ENCODE peak calls at places on chromosomes 4 and X, in six cellular contexts. L is left lung, E is fibroblast of lung, Q is fibroblast of pulmonary artery, N is dorsolateral prefrontal cortex, H is pancreas. A is an unnamed sample.

GRCh38 chrX:65241059-65241721 is 264.9 kb upstream of the ZC4H2 start:
- DNase-seq in L (no peak), E (no peak), Q (no peak), N (no peak), H (no peak), A (no peak)

GRCh38 chr4:113162089-113162488 is 112.6 kb downstream of the ANK2 start:
- DNase-seq in L (no peak), E (no peak), Q (no peak), N (no peak), H (no peak), A (peak; percentile 15)

GRCh38 chrX:39897741-39898097 is 200.0 kb downstream of the BCOR start:
- DNase-seq in L (no peak), E (no peak), Q (no peak), N (no peak), H (no peak), A (no peak)

GRCh38 chr4:152454398-152455011 is 81.4 kb downstream of the FBXW7 start:
- DNase-seq in L (no peak), E (peak; percentile 19), Q (peak; percentile 59), N (no peak), H (no peak), A (peak; percentile 60)

GRCh38 chrX:130728208-130728607 is 174.8 kb downstream of the ENOX2 start:
- DNase-seq in L (no peak), E (peak; percentile 58), Q (peak; percentile 28), N (no peak), H (no peak), A (no peak)

GRCh38 chr4:140018931-140019618 is 134.9 kb downstream of the MAML3 start:
- DNase-seq in L (no peak), E (peak; percentile 23), Q (no peak), N (no peak), H (no peak), A (no peak)

GRCh38 chrX:29376584-29376983 is 789.3 kb downstream of the IL1RAPL1 start:
- DNase-seq in L (no peak), E (no peak), Q (no peak), N (no peak), H (no peak), A (no peak)

GRCh38 chr4:8708401-8709021 is 115.9 kb downstream of the CPZ start:
- DNase-seq in L (no peak), E (no peak), Q (no peak), N (peak; percentile 16), H (peak; percentile 60), A (no peak)

GRCh38 chr4:1793940-1794808 is 1.1 kb downstream of the FGFR3 start:
- DNase-seq in L (no peak), E (peak; percentile 23), Q (peak; percentile 12), N (no peak), H (no peak), A (peak; percentile 13)

GRCh38 chrX:95055991-95056390 is 1382.0 kb downstream of the FAM133A start:
- DNase-seq in L (no peak), E (peak; percentile 51), Q (no peak), N (no peak), H (no peak), A (no peak)

GRCh38 chrX:130081421-130082045 is 28.8 kb downstream of the ELF4 start:
- DNase-seq in L (no peak), E (no peak), Q (no peak), N (no peak), H (no peak), A (no peak)

GRCh38 chr4:53908661-53909078 is 155.7 kb downstream of the CHIC2 start:
- DNase-seq in L (no peak), E (peak; percentile 94), Q (peak; percentile 97), N (no peak), H (no peak), A (peak; percentile 97)

GRCh38 chr4:31365006-31365690 is 645.0 kb downstream of the PCDH7 start:
- DNase-seq in L (peak; percentile 28), E (peak; percentile 53), Q (no peak), N (no peak), H (no peak), A (peak; percentile 2)

GRCh38 chrX:72026341-72027023 is 105.2 kb downstream of the RTL5 start:
- DNase-seq in L (no peak), E (peak; percentile 45), Q (no peak), N (no peak), H (no peak), A (no peak)

GRCh38 chr4:133178960-133179359 is 29.9 kb downstream of the PCDH10 start:
- DNase-seq in L (no peak), E (peak; percentile 71), Q (no peak), N (no peak), H (no peak), A (peak; percentile 6)

GRCh38 chr4:187814737-187815465 is 180.7 kb upstream of the ZFP42 start:
- DNase-seq in L (peak; percentile 72), E (peak; percentile 4), Q (peak; percentile 8), N (no peak), H (no peak), A (peak; percentile 46)

GRCh38 chr4:56410247-56410646 is 23.0 kb upstream of the AASDH start:
- DNase-seq in L (no peak), E (peak; percentile 98), Q (peak; percentile 98), N (no peak), H (no peak), A (peak; percentile 99)

GRCh38 chrX:134020910-134021309 is 35.5 kb upstream of the GPC3 start:
- DNase-seq in L (no peak), E (no peak), Q (no peak), N (no peak), H (no peak), A (no peak)

GRCh38 chr4:3705236-3705987 is 60.8 kb upstream of the ADRA2C start:
- DNase-seq in L (peak; percentile 75), E (no peak), Q (no peak), N (peak; percentile 21), H (peak; percentile 40), A (no peak)

GRCh38 chrX:13473666-13474516 is 95.5 kb upstream of the EGFL6 start:
- DNase-seq in L (no peak), E (peak; percentile 34), Q (peak; percentile 33), N (no peak), H (no peak), A (peak; percentile 63)

GRCh38 chr4:177005801-177006230 is 213.1 kb upstream of the VEGFC start:
- DNase-seq in L (no peak), E (peak; percentile 93), Q (peak; percentile 72), N (no peak), H (no peak), A (peak; percentile 24)

GRCh38 chrX:154525606-154526490 is 9.8 kb upstream of the FAM3A start:
- DNase-seq in L (no peak), E (no peak), Q (no peak), N (no peak), H (no peak), A (no peak)

GRCh38 chr4:86416081-86416480 is 56.2 kb upstream of the MAPK10 start:
- DNase-seq in L (no peak), E (no peak), Q (no peak), N (no peak), H (no peak), A (no peak)

GRCh38 chr4:150746156-150746555 is 164.2 kb downstream of the MAB21L2 start:
- DNase-seq in L (no peak), E (peak; percentile 80), Q (peak; percentile 48), N (no peak), H (no peak), A (peak; percentile 73)

GRCh38 chrX:1533083-1533482 is 3.9 kb downstream of the P2RY8 start:
- DNase-seq in L (no peak), E (no peak), Q (no peak), N (no peak), H (no peak), A (no peak)

GRCh38 chrX:1534321-1535168 is 2.4 kb downstream of the P2RY8 start:
- DNase-seq in L (no peak), E (no peak), Q (no peak), N (no peak), H (no peak), A (no peak)

GRCh38 chrX:1536712-1537030 is 314 bp downstream of the P2RY8 start:
- DNase-seq in L (no peak), E (no peak), Q (no peak), N (no peak), H (no peak), A (no peak)

GRCh38 chrX:1535241-1536041 is 1.5 kb downstream of the P2RY8 start:
- DNase-seq in L (no peak), E (no peak), Q (no peak), N (no peak), H (no peak), A (no peak)

GRCh38 chrX:1537031-1537715 is at the start of gene P2RY8:
- DNase-seq in L (peak; percentile 89), E (no peak), Q (peak; percentile 57), N (no peak), H (no peak), A (peak; percentile 41)
- H3K4me3 ChIP-seq in L (peak within 1 kb of the TSS; percentile 15), E (no peak within 1 kb of the TSS), Q (no peak within 1 kb of the TSS), N (no peak within 1 kb of the TSS), H (no peak within 1 kb of the TSS), A (no peak within 1 kb of the TSS)

GRCh38 chr4:127484101-127484500 is 148.7 kb upstream of the INTU start:
- DNase-seq in L (no peak), E (no peak), Q (no peak), N (no peak), H (no peak), A (no peak)
- TF ChIP-seq CTCF in L (no peak), E (no peak), Q (no peak), N (no peak), H (no peak), A (no peak)

DNA sequence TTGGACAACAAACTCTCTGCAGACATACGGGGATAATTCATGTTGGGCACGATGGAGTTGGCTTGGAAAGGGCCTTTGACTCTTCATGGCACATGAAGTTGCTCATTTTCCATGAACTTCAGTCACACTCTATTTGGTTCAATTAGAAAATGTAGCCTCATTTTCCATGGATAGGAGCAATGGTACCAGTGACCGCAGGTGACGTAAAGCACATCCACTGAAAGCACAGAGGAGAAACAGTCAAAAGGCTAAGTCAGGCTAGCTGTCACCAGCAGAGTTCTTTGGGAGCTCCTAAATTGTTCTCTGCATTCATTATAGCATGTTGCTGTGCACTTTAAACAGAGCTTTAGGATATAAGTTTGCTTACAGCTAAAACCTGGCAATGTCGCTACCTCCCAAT is 39.9 kb upstream of the MAP3K15 start:
- DNase-seq in L (no peak), E (no peak), Q (no peak), N (no peak), H (no peak), A (no peak)
- H3K4me3 ChIP-seq in L (no peak overlapping the region), E (no peak overlapping the region), Q (no peak overlapping the region), N (no peak overlapping the region), H (no peak overlapping the region), A (no peak overlapping the region)

GRCh38 chrX:84715315-84715714 is 213.1 kb upstream of the HDX start:
- DNase-seq in L (no peak), E (no peak), Q (no peak), N (no peak), H (no peak), A (no peak)

GRCh38 chrX:84709987-84710386 is 207.7 kb upstream of the HDX start:
- DNase-seq in L (no peak), E (no peak), Q (no peak), N (no peak), H (no peak), A (no peak)

GRCh38 chrX:84712621-84713020 is 210.4 kb upstream of the HDX start:
- DNase-seq in L (no peak), E (no peak), Q (no peak), N (no peak), H (no peak), A (no peak)

GRCh38 chrX:84710611-84711010 is 208.4 kb upstream of the HDX start:
- DNase-seq in L (no peak), E (no peak), Q (no peak), N (no peak), H (no peak), A (no peak)
- TF ChIP-seq CTCF in L (no peak), E (no peak), Q (no peak), N (no peak), H (no peak), A (no peak)